ENCODE peak calls at places on chromosome 10, in nine cellular contexts. D is erythroblast, J is body of pancreas, W is A549, C is uterus, T is HCT116, A is transverse colon, N is adrenal gland, Q is heart left ventricle. K is an unnamed sample.

GRCh38 chr10:68135922-68136718 is 26.8 kb downstream of the MYPN start:
- DNase-seq in W (peak; percentile 87), J (no peak), D (no peak), N (peak; percentile 61), T (peak; percentile 86), C (no peak), Q (no peak), A (no peak), K (peak; percentile 44)

GRCh38 chr10:36256166-36256565 is 614.1 kb upstream of the FZD8 start:
- DNase-seq in D (no peak), Q (no peak), J (no peak), T (no peak), C (no peak), N (no peak), W (no peak), A (no peak), K (no peak)

GRCh38 chr10:45368181-45368580 is 5.8 kb upstream of the ALOX5 start:
- DNase-seq in W (no peak), Q (no peak), D (no peak), J (no peak), T (no peak), A (no peak), C (no peak), N (no peak), K (no peak)

GRCh38 chr10:77318739-77319138 is 318.9 kb downstream of the KCNMA1 start:
- DNase-seq in T (no peak), N (no peak), A (no peak), C (no peak), W (no peak), J (no peak), Q (no peak), D (no peak), K (no peak)

GRCh38 chr10:105973252-105973877 is 1191.1 kb downstream of the SORCS1 start:
- DNase-seq in Q (no peak), T (no peak), J (no peak), W (no peak), N (no peak), C (no peak), D (no peak), A (no peak), K (no peak)

GRCh38 chr10:11444148-11444516 is 167.3 kb downstream of the USP6NL start:
- DNase-seq in J (no peak), D (no peak), T (no peak), N (no peak), Q (no peak), W (no peak), C (no peak), A (no peak), K (no peak)

GRCh38 chr10:103254538-103255325 is 9.0 kb downstream of the RPEL1 start:
- DNase-seq in Q (no peak), J (no peak), D (peak; percentile 12), A (no peak), N (no peak), T (peak; percentile 61), W (peak; percentile 78), C (no peak), K (no peak)

GRCh38 chr10:55351431-55351830 is 550.4 kb upstream of the PCDH15 start:
- DNase-seq in W (no peak), T (no peak), C (no peak), A (no peak), N (no peak), J (no peak), D (no peak), Q (no peak), K (no peak)

GRCh38 chr10:50618624-50619023 is 5.1 kb downstream of the SGMS1 start:
- DNase-seq in C (no peak), T (no peak), W (no peak), D (no peak), A (no peak), J (no peak), N (no peak), Q (no peak), K (no peak)

GRCh38 chr10:92290076-92290836 is 622 bp downstream of the CPEB3 start:
- DNase-seq in C (peak; percentile 45), Q (peak; percentile 40), T (peak; percentile 32), N (peak; percentile 72), J (peak; percentile 61), W (peak; percentile 43), A (peak; percentile 44), D (peak; percentile 79), K (peak; percentile 50)

GRCh38 chr10:77522268-77522809 is 115.3 kb downstream of the KCNMA1 start:
- DNase-seq in J (no peak), D (no peak), N (no peak), C (no peak), W (no peak), T (no peak), Q (no peak), A (no peak), K (no peak)

GRCh38 chr10:1369197-1369596 is 313.0 kb downstream of the WDR37 start:
- DNase-seq in N (no peak), C (no peak), J (no peak), D (no peak), Q (no peak), W (no peak), T (no peak), A (no peak), K (no peak)

GRCh38 chr10:317219-317868 is 182.1 kb downstream of the ZMYND11 start:
- DNase-seq in J (no peak), D (no peak), A (peak; percentile 17), Q (peak; percentile 68), C (no peak), T (no peak), W (no peak), N (no peak), K (no peak)

GRCh38 chr10:12042409-12042796 is 206 bp downstream of the UPF2 start:
- DNase-seq in C (no peak), N (peak; percentile 46), Q (peak; percentile 59), D (peak; percentile 74), T (no peak), A (peak; percentile 53), W (no peak), J (no peak), K (peak; percentile 7)

GRCh38 chr10:100208271-100208670 is 21.1 kb downstream of the CHUK start:
- DNase-seq in D (no peak), A (no peak), C (no peak), T (no peak), J (no peak), Q (no peak), N (no peak), W (no peak), K (no peak)
- TF ChIP-seq POLR2A in D (no peak), A (no peak), C (no peak), T (no peak), J (no peak), Q (no peak), N (no peak), W (no peak), K (no peak)

DNA sequence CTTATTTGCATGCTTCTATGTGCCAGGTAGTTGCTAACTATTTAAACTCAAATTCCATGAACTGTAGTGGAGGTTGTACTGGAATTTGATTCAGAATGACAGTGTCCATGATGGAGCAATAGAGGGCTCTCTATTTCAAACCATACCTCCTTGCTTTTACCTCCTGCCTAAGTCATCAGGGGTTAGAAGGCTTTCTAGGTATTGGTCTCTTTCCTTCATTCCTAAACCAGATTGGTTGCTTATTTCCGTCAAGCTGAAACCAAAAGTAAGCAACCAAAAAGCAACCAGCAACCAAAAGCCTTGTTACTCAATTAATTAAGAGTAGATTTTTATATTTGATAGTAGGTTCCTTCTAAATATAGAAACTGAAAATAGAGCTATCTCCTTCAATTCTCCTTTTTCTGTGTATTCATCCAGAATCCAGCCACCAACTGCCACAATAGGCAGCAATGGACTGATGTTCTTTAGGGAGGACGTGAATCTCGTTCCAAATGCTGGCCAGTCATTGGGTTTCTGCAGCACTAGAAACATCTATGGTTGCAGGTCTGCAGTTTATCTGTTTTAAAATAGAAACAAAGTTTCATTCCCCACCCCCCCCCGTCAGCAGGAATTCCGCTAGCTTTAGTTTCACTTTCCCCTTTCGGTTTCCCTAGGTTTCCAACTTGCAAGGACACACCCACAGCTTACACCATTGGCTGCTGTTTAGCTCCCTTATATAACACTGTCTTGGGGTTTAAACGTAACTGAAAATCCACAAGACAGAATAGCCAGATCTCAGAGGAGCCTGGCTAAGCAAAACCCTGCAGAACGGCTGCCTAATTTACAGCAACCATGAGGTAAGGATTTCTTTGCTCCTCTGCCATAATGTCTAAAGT is at the start of gene IFIT1:
- DNase-seq in D (peak; percentile 90), C (peak; percentile 82), J (peak; percentile 52), A (peak; percentile 59), T (peak; percentile 68), Q (peak; percentile 74), N (peak; percentile 69), W (peak; percentile 81), K (peak; percentile 64)
- TF ChIP-seq POLR2A in D (peak; percentile 5), C (peak; percentile 64), J (peak; percentile 43), A (no peak), T (peak; percentile 42), Q (peak; percentile 73), N (peak; percentile 68), W (no peak), K (no peak)

GRCh38 chr10:110355922-110356627 is 51.4 kb upstream of the SMNDC1 start:
- DNase-seq in T (no peak), N (no peak), Q (no peak), C (no peak), A (peak; percentile 34), D (no peak), J (no peak), W (no peak), K (no peak)

GRCh38 chr10:110358278-110358677 is 53.6 kb upstream of the SMNDC1 start:
- DNase-seq in D (no peak), Q (no peak), N (no peak), W (no peak), A (peak; percentile 38), J (no peak), T (no peak), C (no peak), K (no peak)

GRCh38 chr10:110356628-110357245 is 52.0 kb upstream of the SMNDC1 start:
- DNase-seq in Q (no peak), A (peak; percentile 80), J (no peak), C (peak; percentile 54), T (peak; percentile 72), D (no peak), N (peak; percentile 81), W (peak; percentile 58), K (no peak)

GRCh38 chr10:110357871-110358270 is 53.2 kb upstream of the SMNDC1 start:
- DNase-seq in J (no peak), A (no peak), W (no peak), D (no peak), N (no peak), Q (no peak), C (no peak), T (no peak), K (no peak)

DNA sequence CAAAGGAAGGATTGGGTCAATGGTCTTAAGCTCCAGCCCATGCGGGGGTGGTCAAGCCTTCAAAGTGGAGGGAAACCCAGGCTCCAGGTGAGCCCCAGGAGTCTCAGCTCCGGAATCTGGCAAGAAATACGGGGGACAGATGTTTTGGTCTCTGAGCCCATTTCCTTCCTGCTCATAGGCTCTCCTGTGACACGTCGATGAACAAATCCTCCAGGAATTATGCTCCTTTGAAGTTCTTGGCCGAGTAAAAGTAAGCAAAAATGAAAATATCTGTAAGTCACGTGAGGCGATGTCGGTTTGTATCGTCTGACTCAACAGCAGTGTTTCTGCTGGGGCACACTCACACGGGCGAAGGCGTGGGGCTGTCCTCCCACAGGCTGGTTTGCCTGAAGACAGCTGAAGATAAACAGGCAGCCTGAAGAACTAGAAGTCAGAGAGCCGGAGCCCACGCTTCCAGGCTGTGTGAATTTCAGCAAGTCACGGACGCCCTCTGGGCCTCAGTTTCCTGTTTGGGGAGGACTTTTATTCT is 52.6 kb upstream of the SMNDC1 start:
- DNase-seq in D (no peak), N (no peak), Q (no peak), J (no peak), C (peak; percentile 69), A (peak; percentile 45), T (peak; percentile 34), W (peak; percentile 50), K (no peak)
- TF ChIP-seq POLR2A in D (no peak), N (no peak), Q (no peak), J (no peak), C (no peak), A (peak; percentile 10), T (no peak), W (no peak), K (no peak)

GRCh38 chr10:86971146-86971991 is 3.1 kb downstream of the ADIRF start:
- DNase-seq in D (peak; percentile 69), N (peak; percentile 97), Q (peak; percentile 92), T (peak; percentile 88), C (peak; percentile 94), W (peak; percentile 85), A (peak; percentile 94), J (peak; percentile 93), K (peak; percentile 95)
- TF ChIP-seq POLR2A in D (no peak), N (peak; percentile 82), Q (peak; percentile 81), T (peak; percentile 32), C (peak; percentile 90), W (no peak), A (peak; percentile 93), J (peak; percentile 95), K (peak; percentile 81)